ENCODE peak calls at places on chromosomes 7 and 10, in seven cellular contexts. C is endodermal cell; I is posterior cingulate gyrus; E is left cardiac atrium; W is CD4-positive, alpha-beta memory T cell; K is activated CD4-positive, alpha-beta memory T cell treated with anti-CD3 and anti-CD28 coated beads, Interleukin-2, amount 10 ng/mL, durations not matched to agents 7 days and 5 days; B is NCI-H774. U is an unnamed sample.

GRCh38 chr7:130392456-130392860 is 12.2 kb downstream of the CPA1 start:
- DNase-seq in C (no peak), I (no peak), E (no peak), W (no peak), K (no peak), B (no peak), U (no peak)

GRCh38 chr10:133329401-133330202 is 7.1 kb downstream of the CALY start:
- DNase-seq in C (peak), I (peak), E (peak), W (peak), K (peak), B (peak), U (peak)

GRCh38 chr10:104735469-104735868 is 94.4 kb downstream of the SORCS3 start:
- DNase-seq in C (peak), I (no peak), E (no peak), W (no peak), K (no peak), B (no peak), U (peak)

GRCh38 chr7:47427046-47427643 is 154.8 kb downstream of the TNS3 start:
- DNase-seq in C (no peak), I (no peak), E (no peak), W (no peak), K (no peak), B (no peak), U (no peak)

GRCh38 chr7:132773527-132773956 is 197.3 kb upstream of the PLXNA4 start:
- DNase-seq in C (no peak), I (no peak), E (no peak), W (no peak), K (no peak), B (no peak), U (no peak)

GRCh38 chr7:69708857-69709256 is 110.6 kb downstream of the AUTS2 start:
- DNase-seq in C (peak), I (no peak), E (peak), W (no peak), K (no peak), B (peak), U (no peak)

GRCh38 chr10:89147256-89147655 is 59.9 kb downstream of the CH25H start:
- DNase-seq in C (no peak), I (no peak), E (no peak), W (no peak), K (no peak), B (no peak), U (no peak)

GRCh38 chr10:24331457-24331856 is 122.5 kb downstream of the KIAA1217 start:
- DNase-seq in C (no peak), I (no peak), E (peak), W (no peak), K (no peak), B (no peak), U (no peak)

GRCh38 chr7:123075838-123076462 is 80.5 kb upstream of the TAS2R16 start:
- DNase-seq in C (no peak), I (no peak), E (no peak), W (no peak), K (no peak), B (no peak), U (no peak)

GRCh38 chr7:84190016-84190705 is 4.4 kb downstream of the SEMA3A start:
- DNase-seq in C (no peak), I (no peak), E (no peak), W (no peak), K (no peak), B (no peak), U (no peak)

GRCh38 chr10:113002449-113002777 is 52.4 kb downstream of the TCF7L2 start:
- DNase-seq in C (no peak), I (no peak), E (no peak), W (no peak), K (no peak), B (no peak), U (no peak)

GRCh38 chr10:51422311-51423120 is 276.9 kb downstream of the CSTF2T start:
- DNase-seq in C (peak), I (no peak), E (peak), W (no peak), K (peak), B (no peak), U (peak)

GRCh38 chr7:76427635-76428034 is 2.9 kb downstream of the ZP3 start:
- DNase-seq in C (no peak), I (no peak), E (no peak), W (no peak), K (no peak), B (no peak), U (no peak)

GRCh38 chr7:85041599-85042216 is 145.1 kb downstream of the SEMA3D start:
- DNase-seq in C (peak), I (peak), E (peak), W (no peak), K (peak), B (peak), U (peak)

GRCh38 chr7:41103331-41103730 is 599.6 kb downstream of the INHBA start:
- DNase-seq in C (no peak), I (no peak), E (no peak), W (no peak), K (no peak), B (no peak), U (no peak)

GRCh38 chr7:100544949-100545635 is 6.1 kb downstream of the AGFG2 start:
- DNase-seq in C (no peak), I (no peak), E (no peak), W (no peak), K (no peak), B (no peak), U (no peak)

GRCh38 chr7:27661776-27662489 is 750 bp downstream of the HIBADH start:
- DNase-seq in C (peak), I (peak), E (peak), W (peak), K (peak), B (no peak), U (no peak)

GRCh38 chr7:101097561-101097960 is 12.3 kb downstream of the TRIM56 start:
- DNase-seq in C (no peak), I (no peak), E (no peak), W (no peak), K (no peak), B (no peak), U (no peak)

GRCh38 chr10:87771871-87772500 is 46.0 kb downstream of the ATAD1 start:
- DNase-seq in C (no peak), I (no peak), E (no peak), W (no peak), K (no peak), B (peak), U (no peak)

GRCh38 chr7:93245525-93246432 is 13.6 kb downstream of the VPS50 start:
- DNase-seq in C (no peak), I (no peak), E (no peak), W (peak), K (no peak), B (peak), U (no peak)

GRCh38 chr7:88455696-88456095 is 149.0 kb upstream of the STEAP4 start:
- DNase-seq in C (no peak), I (no peak), E (no peak), W (no peak), K (no peak), B (no peak), U (no peak)

GRCh38 chr10:80542053-80542452 is 4.4 kb downstream of the SH2D4B start:
- DNase-seq in C (no peak), I (no peak), E (no peak), W (no peak), K (no peak), B (no peak), U (no peak)

GRCh38 chr7:98617051-98617959 is at the start of gene NPTX2:
- DNase-seq in C (peak), I (peak), E (peak), W (no peak), K (no peak), B (peak), U (peak)

GRCh38 chr10:123156091-123156490 is 1.9 kb downstream of the BUB3 start:
- DNase-seq in C (no peak), I (no peak), E (no peak), W (no peak), K (no peak), B (no peak), U (no peak)

GRCh38 chr7:575425-576366 is 56.0 kb upstream of the PDGFA start:
- DNase-seq in C (no peak), I (no peak), E (no peak), W (no peak), K (no peak), B (no peak), U (no peak)

GRCh38 chr10:99631496-99631895 is 11.3 kb upstream of the SLC25A28 start:
- DNase-seq in C (no peak), I (no peak), E (no peak), W (no peak), K (no peak), B (no peak), U (no peak)

GRCh38 chr10:14553434-14553833 is 221.3 kb downstream of the FAM107B start:
- DNase-seq in C (no peak), I (no peak), E (no peak), W (no peak), K (no peak), B (peak), U (no peak)

GRCh38 chr7:6536262-6536770 is 14.9 kb downstream of the GRID2IP start:
- DNase-seq in C (peak), I (no peak), E (no peak), W (no peak), K (no peak), B (no peak), U (peak)